ENCODE peak calls at places on chromosomes 7 and 10, in four cellular contexts. A is endothelial cell; T is islet precursor cell; P is CD4-positive, alpha-beta T cell. F is an unnamed sample.

GRCh38 chr10:78944658-78945333 is 124.0 kb upstream of the ZMIZ1 start:
- DNase-seq in A (no peak), T (peak; percentile 94), P (no peak), F (peak; percentile 80)

GRCh38 chr10:91598211-91598981 is 34.5 kb downstream of the PPP1R3C start:
- DNase-seq in T (no peak), P (no peak), A (no peak), F (peak; percentile 54)

GRCh38 chr7:105650382-105650729 is 69.1 kb upstream of the EFCAB10 start:
- DNase-seq in T (no peak), A (no peak), P (no peak), F (no peak)

GRCh38 chr10:96413151-96413787 is 54.5 kb upstream of the OPALIN start:
- DNase-seq in A (peak; percentile 24), P (no peak), T (peak; percentile 50), F (no peak)

GRCh38 chr10:19706904-19707303 is 109.3 kb upstream of the PLXDC2 start:
- DNase-seq in T (no peak), A (no peak), P (no peak), F (no peak)

GRCh38 chr7:142862401-142863400 is 7.8 kb downstream of the EPHB6 start:
- DNase-seq in A (no peak), P (no peak), T (no peak), F (no peak)

GRCh38 chr7:102890292-102890970 is 22.4 kb upstream of the LRRC17 start:
- DNase-seq in T (peak; percentile 57), A (no peak), P (no peak), F (no peak)

GRCh38 chr7:111960909-111961440 is 245.2 kb downstream of the DOCK4 start:
- DNase-seq in A (no peak), P (no peak), T (no peak), F (no peak)

GRCh38 chr10:44982114-44982460 is 3.5 kb upstream of the DEPP1 start:
- DNase-seq in T (no peak), P (no peak), A (no peak), F (no peak)

GRCh38 chr7:146773506-146773905 is 656.9 kb downstream of the CNTNAP2 start:
- DNase-seq in A (no peak), P (no peak), T (no peak), F (no peak)

GRCh38 chr10:109922353-109922975 is 847 bp downstream of the XPNPEP1 start:
- DNase-seq in T (no peak), A (no peak), P (no peak), F (no peak)

GRCh38 chr10:13984647-13985155 is 346.0 kb downstream of the FRMD4A start:
- DNase-seq in T (peak; percentile 81), P (no peak), A (no peak), F (no peak)

GRCh38 chr7:36852931-36853330 is 128.6 kb upstream of the AOAH start:
- DNase-seq in A (no peak), P (no peak), T (no peak), F (no peak)

GRCh38 chr10:118960166-118961090 is 69.1 kb upstream of the NANOS1 start:
- DNase-seq in T (peak; percentile 88), A (no peak), P (no peak), F (no peak)

GRCh38 chr10:5096108-5096507 is 1.9 kb downstream of the AKR1C3 start:
- DNase-seq in P (no peak), T (no peak), A (no peak), F (no peak)

GRCh38 chr10:93456480-93456879 is 25.7 kb downstream of the MYOF start:
- DNase-seq in T (no peak), P (no peak), A (no peak), F (no peak)

F was measured in adrenal gland.